ENCODE peak calls at places on chromosome 15, in four cellular contexts. One of them, this sample, is unnamed.

GRCh38 chr15:45134682-45135604 is 5.1 kb downstream of the DUOX1 start:
- DNase-seq in amygdala: no peak
- DNase-seq in HTR-8/SVneo: no peak
- DNase-seq in HS-5: no peak
- DNase-seq in this sample: no peak

GRCh38 chr15:72604794-72605193 is 49.7 kb upstream of the GOLGA6B start:
- DNase-seq in amygdala: no peak
- DNase-seq in HTR-8/SVneo: no peak
- DNase-seq in HS-5: no peak
- DNase-seq in this sample: no peak

GRCh38 chr15:89578146-89578545 is 2.9 kb downstream of the TICRR start:
- DNase-seq in amygdala: no peak
- DNase-seq in HTR-8/SVneo: no peak
- DNase-seq in HS-5: no peak
- DNase-seq in this sample: no peak

GRCh38 chr15:66423149-66423548 is 36.4 kb downstream of the MAP2K1 start:
- DNase-seq in amygdala: no peak
- DNase-seq in HTR-8/SVneo: no peak
- DNase-seq in HS-5: no peak
- DNase-seq in this sample: no peak

GRCh38 chr15:40906101-40906946 is 12.1 kb downstream of the VPS18 start:
- DNase-seq in amygdala: peak
- DNase-seq in HTR-8/SVneo: peak
- DNase-seq in HS-5: peak
- DNase-seq in this sample: peak

GRCh38 chr15:36645106-36645505 is 65.7 kb downstream of the CDIN1 start:
- DNase-seq in amygdala: no peak
- DNase-seq in HTR-8/SVneo: peak
- DNase-seq in HS-5: no peak
- DNase-seq in this sample: no peak

GRCh38 chr15:92925409-92925808 is 25.3 kb downstream of the CHD2 start:
- DNase-seq in amygdala: no peak
- DNase-seq in HTR-8/SVneo: no peak
- DNase-seq in HS-5: no peak
- DNase-seq in this sample: no peak

GRCh38 chr15:92655178-92655995 is at the start of gene FAM174B:
- DNase-seq in amygdala: no peak
- DNase-seq in HTR-8/SVneo: no peak
- DNase-seq in HS-5: no peak
- DNase-seq in this sample: no peak

GRCh38 chr15:81950841-81951414 is 94.9 kb downstream of the MEX3B start:
- DNase-seq in amygdala: no peak
- DNase-seq in HTR-8/SVneo: no peak
- DNase-seq in HS-5: no peak
- DNase-seq in this sample: no peak

This sample was measured in keratinocyte.